ENCODE peak calls at places on chromosomes 3 and 15, in seven cellular contexts. P, Q, W, H, O, X and V are unnamed samples.

GRCh38 chr3:177179281-177180067 is 17.8 kb downstream of the TBL1XR1 start:
- DNase-seq in P (no peak), Q (no peak), W (no peak), H (no peak), O (no peak), X (peak; percentile 51), V (no peak)

GRCh38 chr15:37888356-37888755 is 46.1 kb upstream of the TMCO5A start:
- DNase-seq in P (no peak), Q (no peak), W (no peak), H (no peak), O (no peak), X (no peak), V (no peak)

GRCh38 chr15:27973886-27974285 is 125.2 kb downstream of the OCA2 start:
- DNase-seq in P (no peak), Q (no peak), W (no peak), H (no peak), O (no peak), X (no peak), V (no peak)

GRCh38 chr3:196611761-196612483 is 27.6 kb upstream of the NRROS start:
- DNase-seq in P (no peak), Q (no peak), W (no peak), H (no peak), O (no peak), X (no peak), V (no peak)

GRCh38 chr3:188067932-188068331 is 86.0 kb upstream of the LPP start:
- DNase-seq in P (no peak), Q (no peak), W (no peak), H (no peak), O (no peak), X (no peak), V (no peak)

GRCh38 chr3:6860911-6861330 is at the start of gene GRM7:
- DNase-seq in P (no peak), Q (no peak), W (no peak), H (peak; percentile 67), O (peak; percentile 79), X (no peak), V (no peak)

GRCh38 chr3:48716508-48716981 is 476 bp downstream of the IP6K2 start:
- DNase-seq in P (no peak), Q (peak; percentile 14), W (no peak), H (peak; percentile 18), O (peak; percentile 25), X (peak; percentile 49), V (no peak)

GRCh38 chr3:42688016-42688415 is 2.7 kb downstream of the KLHL40 start:
- DNase-seq in P (no peak), Q (no peak), W (peak; percentile 73), H (no peak), O (no peak), X (no peak), V (no peak)

GRCh38 chr15:100140527-100141303 is 201.1 kb downstream of the ADAMTS17 start:
- DNase-seq in P (no peak), Q (no peak), W (no peak), H (no peak), O (no peak), X (no peak), V (no peak)

GRCh38 chr3:156433910-156434309 is 121.0 kb downstream of the SSR3 start:
- DNase-seq in P (no peak), Q (no peak), W (no peak), H (no peak), O (no peak), X (no peak), V (no peak)

GRCh38 chr3:99324854-99325253 is 313.5 kb upstream of the COL8A1 start:
- DNase-seq in P (no peak), Q (no peak), W (no peak), H (no peak), O (no peak), X (no peak), V (no peak)

GRCh38 chr3:156474560-156475389 is 80.1 kb downstream of the SSR3 start:
- DNase-seq in P (no peak), Q (no peak), W (no peak), H (peak; percentile 55), O (peak; percentile 65), X (peak; percentile 10), V (no peak)

GRCh38 chr3:37594873-37595783 is 266.6 kb upstream of the CTDSPL start:
- DNase-seq in P (no peak), Q (no peak), W (no peak), H (no peak), O (no peak), X (no peak), V (no peak)

GRCh38 chr3:76685858-76686257 is 354.0 kb upstream of the ROBO2 start:
- DNase-seq in P (no peak), Q (no peak), W (no peak), H (no peak), O (no peak), X (no peak), V (no peak)

GRCh38 chr3:172275586-172275985 is 172.7 kb downstream of the GHSR start:
- DNase-seq in P (no peak), Q (no peak), W (no peak), H (no peak), O (no peak), X (no peak), V (no peak)

GRCh38 chr3:125202197-125202596 is 10.4 kb downstream of the SLC12A8 start:
- DNase-seq in P (no peak), Q (peak; percentile 55), W (no peak), H (no peak), O (peak; percentile 29), X (peak; percentile 16), V (no peak)

GRCh38 chr3:56484525-56485024 is 16.3 kb upstream of the ERC2 start:
- DNase-seq in P (no peak), Q (no peak), W (no peak), H (no peak), O (no peak), X (no peak), V (no peak)

GRCh38 chr15:40951764-40952163 is 1.5 kb upstream of the CHAC1 start:
- DNase-seq in P (no peak), Q (no peak), W (no peak), H (no peak), O (no peak), X (no peak), V (no peak)

GRCh38 chr3:46460051-46460450 is 4.7 kb downstream of the LTF start:
- DNase-seq in P (no peak), Q (no peak), W (no peak), H (no peak), O (no peak), X (no peak), V (no peak)

GRCh38 chr3:57048052-57048671 is 12.3 kb upstream of the SPATA12 start:
- DNase-seq in P (no peak), Q (no peak), W (no peak), H (no peak), O (no peak), X (no peak), V (peak; percentile 30)

GRCh38 chr15:25663515-25663914 is 199.6 kb downstream of the ATP10A start:
- DNase-seq in P (no peak), Q (no peak), W (no peak), H (no peak), O (no peak), X (no peak), V (no peak)

GRCh38 chr3:50147016-50147415 is 8.1 kb upstream of the SEMA3F start:
- DNase-seq in P (no peak), Q (no peak), W (no peak), H (no peak), O (no peak), X (no peak), V (no peak)

GRCh38 chr15:100531823-100532222 is 3.1 kb upstream of the CERS3 start:
- DNase-seq in P (no peak), Q (no peak), W (no peak), H (no peak), O (no peak), X (no peak), V (no peak)

GRCh38 chr3:167166594-167167253 is 213.4 kb downstream of the ZBBX start:
- DNase-seq in P (no peak), Q (no peak), W (no peak), H (peak; percentile 49), O (peak; percentile 76), X (no peak), V (no peak)

GRCh38 chr3:153087595-153088566 is 74.1 kb upstream of the RAP2B start:
- DNase-seq in P (no peak), Q (no peak), W (no peak), H (no peak), O (no peak), X (no peak), V (no peak)

GRCh38 chr3:52480768-52481715 is 14.1 kb upstream of the STAB1 start:
- DNase-seq in P (no peak), Q (no peak), W (no peak), H (no peak), O (no peak), X (no peak), V (no peak)
- H3K36me3 ChIP-seq in P (peaks cover 69% of the 10 kb centered on the region), Q (no peaks in the 10 kb centered on the region), W (peaks cover 7% of the 10 kb centered on the region), H (peaks cover 61% of the 10 kb centered on the region), O (no peaks in the 10 kb centered on the region), X (peaks cover 74% of the 10 kb centered on the region), V (peaks cover 78% of the 10 kb centered on the region)

DNA sequence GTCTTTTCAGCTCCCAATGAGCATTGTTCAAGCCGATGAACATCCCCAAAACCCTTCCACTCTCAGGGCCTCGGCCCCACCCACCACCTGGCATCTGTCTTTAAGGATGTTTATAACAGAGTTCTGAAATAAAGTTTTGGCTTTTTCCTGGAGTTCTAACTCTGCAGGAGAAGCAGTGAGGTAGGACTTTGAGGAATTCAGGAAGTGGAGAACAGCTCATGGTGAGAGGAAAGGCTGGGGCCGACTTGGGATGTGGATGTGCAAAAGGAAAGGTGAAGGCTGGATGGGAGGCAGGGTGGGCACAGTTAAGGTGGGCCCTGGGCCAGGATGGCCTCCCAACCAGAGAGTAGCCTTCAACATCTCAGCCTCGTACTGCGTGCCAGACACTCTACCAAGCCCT is 28.3 kb downstream of the LIPC start:
- DNase-seq in P (no peak), Q (no peak), W (no peak), H (no peak), O (no peak), X (no peak), V (no peak)
- H3K27ac ChIP-seq in P (no peak overlapping the region), Q (no peak overlapping the region), W (no peak overlapping the region), H (no peak overlapping the region), O (no peak overlapping the region), X (no peak overlapping the region), V (peak overlapping the region; percentile 37)

DNA sequence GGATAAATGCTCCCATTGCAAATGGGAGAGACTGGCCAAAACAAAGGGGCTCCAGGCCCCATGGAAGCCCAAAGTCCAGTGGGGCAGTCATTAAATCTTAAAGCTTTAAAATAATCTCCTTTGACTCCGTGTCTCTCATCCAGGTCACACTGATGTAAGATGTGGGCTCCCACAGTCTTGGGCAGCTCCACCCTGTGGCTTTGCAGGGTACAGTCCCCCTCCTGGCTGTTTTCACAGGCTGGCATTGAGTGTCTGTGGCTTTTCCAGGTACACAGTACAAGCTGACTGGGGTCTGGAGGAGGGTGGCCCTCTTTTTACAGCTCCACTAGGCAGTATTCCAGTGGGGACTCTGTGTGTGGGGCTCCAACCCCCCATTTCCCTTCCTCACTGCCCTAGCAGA is 45.9 kb downstream of the NIPA2 start:
- DNase-seq in P (no peak), Q (no peak), W (no peak), H (peak; percentile 9), O (peak; percentile 16), X (peak; percentile 43), V (no peak)
- H3K36me3 ChIP-seq in P (peaks cover 35% of the 10 kb centered on the region), Q (no peaks in the 10 kb centered on the region), W (peaks cover 4% of the 10 kb centered on the region), H (peaks cover 10% of the 10 kb centered on the region), O (peaks cover 5% of the 10 kb centered on the region), X (no peaks in the 10 kb centered on the region), V (peaks cover 14% of the 10 kb centered on the region)

DNA sequence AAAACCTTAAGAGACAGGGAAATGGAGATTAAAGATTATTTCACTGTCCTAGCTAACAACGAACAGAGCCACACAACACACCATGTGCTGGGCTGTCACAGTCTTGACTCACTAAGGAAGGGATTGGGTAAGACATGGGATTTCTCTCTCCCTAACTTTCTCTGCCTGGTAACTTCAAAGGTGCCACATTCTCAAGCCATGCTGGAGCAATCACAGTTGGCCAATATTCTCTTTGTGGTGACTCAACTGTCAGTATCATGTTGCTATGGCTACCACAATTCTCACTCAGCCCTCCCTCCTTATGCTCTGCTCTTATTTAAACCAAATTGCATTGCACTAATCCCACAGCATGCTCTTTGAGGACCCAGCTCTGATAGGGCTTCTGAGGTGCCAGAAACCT is 74.0 kb downstream of the OXNAD1 start:
- DNase-seq in P (peak; percentile 25), Q (no peak), W (no peak), H (no peak), O (no peak), X (no peak), V (peak; percentile 39)
- H3K27ac ChIP-seq in P (peak overlapping the region; percentile 42), Q (no peak overlapping the region), W (peak overlapping the region; percentile 7), H (no peak overlapping the region), O (no peak overlapping the region), X (no peak overlapping the region), V (no peak overlapping the region)